ENCODE peak calls at places on chromosome 18, in eight cellular contexts. One of them, this sample, is unnamed.

GRCh38 chr18:9531791-9532410 is 56.6 kb downstream of the RALBP1 start:
- DNase-seq in H1: no peak
- DNase-seq in IMR-90: peak; percentile 33
- DNase-seq in HCT116: no peak
- DNase-seq in hepatocyte: no peak
- DNase-seq in astrocyte: peak; percentile 26
- DNase-seq in GM23338: no peak
- DNase-seq in fibroblast of lung: no peak
- DNase-seq in this sample: peak; percentile 37

GRCh38 chr18:49048361-49048760 is 97.6 kb upstream of the SMAD7 start:
- DNase-seq in HCT116: no peak
- DNase-seq in GM23338: no peak
- DNase-seq in hepatocyte: no peak
- DNase-seq in fibroblast of lung: no peak
- DNase-seq in H1: no peak
- DNase-seq in astrocyte: peak; percentile 61
- DNase-seq in IMR-90: peak; percentile 96
- DNase-seq in this sample: peak; percentile 86

GRCh38 chr18:3603460-3604259 is 153.7 kb downstream of the TGIF1 start:
- DNase-seq in fibroblast of lung: peak; percentile 99
- DNase-seq in GM23338: peak; percentile 94
- DNase-seq in HCT116: peak; percentile 94
- DNase-seq in hepatocyte: peak; percentile 83
- DNase-seq in astrocyte: peak; percentile 97
- DNase-seq in IMR-90: peak; percentile 99
- DNase-seq in H1: no peak
- DNase-seq in this sample: peak; percentile 98

GRCh38 chr18:61470111-61470673 is 137.0 kb downstream of the CDH20 start:
- DNase-seq in hepatocyte: no peak
- DNase-seq in fibroblast of lung: no peak
- DNase-seq in HCT116: no peak
- DNase-seq in astrocyte: no peak
- DNase-seq in H1: no peak
- DNase-seq in IMR-90: no peak
- DNase-seq in GM23338: no peak
- DNase-seq in this sample: no peak

GRCh38 chr18:13191779-13192178 is 26.8 kb upstream of the LDLRAD4 start:
- DNase-seq in H1: no peak
- DNase-seq in hepatocyte: peak; percentile 47
- DNase-seq in astrocyte: no peak
- DNase-seq in GM23338: peak; percentile 39
- DNase-seq in IMR-90: no peak
- DNase-seq in HCT116: no peak
- DNase-seq in fibroblast of lung: no peak
- DNase-seq in this sample: no peak

GRCh38 chr18:48236822-48237221 is 172.4 kb downstream of the ZBTB7C start:
- DNase-seq in H1: no peak
- DNase-seq in hepatocyte: no peak
- DNase-seq in astrocyte: no peak
- DNase-seq in GM23338: no peak
- DNase-seq in fibroblast of lung: no peak
- DNase-seq in HCT116: no peak
- DNase-seq in IMR-90: no peak
- DNase-seq in this sample: no peak

GRCh38 chr18:4455113-4455811 is at the start of gene DLGAP1:
- DNase-seq in astrocyte: peak; percentile 53
- DNase-seq in HCT116: no peak
- DNase-seq in IMR-90: no peak
- DNase-seq in GM23338: peak; percentile 87
- DNase-seq in fibroblast of lung: no peak
- DNase-seq in H1: no peak
- DNase-seq in hepatocyte: peak; percentile 84
- DNase-seq in this sample: peak; percentile 19

GRCh38 chr18:33749831-33750230 is 171.8 kb downstream of the ASXL3 start:
- DNase-seq in astrocyte: no peak
- DNase-seq in hepatocyte: no peak
- DNase-seq in H1: no peak
- DNase-seq in fibroblast of lung: no peak
- DNase-seq in HCT116: no peak
- DNase-seq in GM23338: no peak
- DNase-seq in IMR-90: no peak
- DNase-seq in this sample: no peak

GRCh38 chr18:67243799-67244587 is 272.5 kb downstream of the DSEL start:
- DNase-seq in GM23338: no peak
- DNase-seq in H1: no peak
- DNase-seq in HCT116: no peak
- DNase-seq in IMR-90: peak; percentile 16
- DNase-seq in fibroblast of lung: no peak
- DNase-seq in hepatocyte: no peak
- DNase-seq in astrocyte: peak; percentile 5
- DNase-seq in this sample: peak; percentile 38

DNA sequence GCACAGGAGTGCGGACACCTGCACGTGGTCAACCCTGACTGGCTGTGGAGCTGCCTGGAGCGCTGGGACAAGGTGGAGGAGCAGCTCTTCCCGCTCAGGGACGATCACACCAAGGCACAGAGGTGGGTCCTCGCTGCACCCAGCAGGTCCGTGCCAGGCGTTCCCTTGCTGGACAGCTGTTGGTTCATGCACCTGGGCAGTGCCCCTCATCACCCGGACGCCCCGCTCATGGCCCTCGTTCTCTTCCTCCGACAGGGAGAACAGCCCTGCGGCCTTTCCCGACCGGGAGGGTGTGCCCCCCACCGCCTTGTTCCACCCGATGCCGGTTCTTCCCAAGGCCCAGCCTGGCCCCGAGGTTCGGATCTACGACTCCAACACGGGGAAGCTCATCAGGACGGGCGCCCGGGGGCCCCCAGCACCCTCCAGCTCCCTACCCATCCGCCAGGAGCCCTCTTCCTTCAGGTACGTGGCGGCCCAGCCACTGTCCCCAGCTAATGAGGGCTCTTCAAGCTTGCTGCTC is 38.0 kb downstream of the CTDP1 start:
- DNase-seq in hepatocyte: no peak
- DNase-seq in astrocyte: no peak
- DNase-seq in HCT116: no peak
- DNase-seq in fibroblast of lung: no peak
- DNase-seq in H1: no peak
- DNase-seq in IMR-90: no peak
- DNase-seq in GM23338: no peak
- DNase-seq in this sample: no peak
- H4K20me1 ChIP-seq in hepatocyte: no peaks in the 10 kb centered on the region
- H4K20me1 ChIP-seq in astrocyte: peaks cover 5% of the 10 kb centered on the region
- H4K20me1 ChIP-seq in HCT116: no peaks in the 10 kb centered on the region
- H4K20me1 ChIP-seq in fibroblast of lung: no peaks in the 10 kb centered on the region
- H4K20me1 ChIP-seq in H1: peaks cover 11% of the 10 kb centered on the region
- H4K20me1 ChIP-seq in IMR-90: no peaks in the 10 kb centered on the region
- H4K20me1 ChIP-seq in GM23338: no peaks in the 10 kb centered on the region
- H4K20me1 ChIP-seq in this sample: no peaks in the 10 kb centered on the region

DNA sequence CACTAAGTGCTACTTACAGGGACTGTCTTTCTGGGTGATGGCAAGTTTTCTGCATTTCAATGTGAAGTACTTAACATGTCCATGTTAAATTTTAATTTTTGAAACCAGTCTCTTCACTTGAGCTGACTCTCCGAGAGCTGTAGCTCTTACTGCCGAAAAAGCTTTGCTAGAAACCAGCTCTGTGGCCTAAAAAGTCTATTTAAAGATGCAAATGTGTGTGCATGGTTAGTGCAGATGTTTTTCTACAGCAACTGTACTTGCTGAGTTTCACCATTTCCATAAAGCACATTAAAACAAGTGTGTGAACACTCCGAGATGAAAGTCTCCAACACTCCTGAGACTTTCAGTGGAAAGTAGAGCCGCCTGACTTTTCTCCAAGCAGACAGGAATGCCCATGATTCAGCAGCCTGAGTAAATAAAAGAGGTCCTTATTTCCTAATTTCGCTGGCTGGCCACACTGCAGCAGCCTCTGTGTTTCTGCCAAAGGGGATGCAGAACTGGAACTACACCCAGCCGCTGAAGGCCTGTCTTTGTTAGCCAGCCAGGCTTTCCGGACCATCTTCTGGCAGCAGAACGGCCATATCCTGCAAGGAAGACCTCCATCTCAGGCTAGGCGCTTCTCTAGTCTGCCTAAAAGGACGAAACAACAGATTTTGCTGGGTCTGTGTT is 121.2 kb downstream of the ZNF521 start:
- DNase-seq in IMR-90: peak; percentile 90
- DNase-seq in HCT116: no peak
- DNase-seq in hepatocyte: peak; percentile 39
- DNase-seq in fibroblast of lung: peak; percentile 95
- DNase-seq in H1: no peak
- DNase-seq in astrocyte: peak; percentile 85
- DNase-seq in GM23338: no peak
- DNase-seq in this sample: peak; percentile 95
- H3K4me2 ChIP-seq in IMR-90: peak overlapping the region; percentile 76
- H3K4me2 ChIP-seq in HCT116: no peak overlapping the region
- H3K4me2 ChIP-seq in hepatocyte: no peak overlapping the region
- H3K4me2 ChIP-seq in fibroblast of lung: peak overlapping the region; percentile 86
- H3K4me2 ChIP-seq in H1: no peak overlapping the region
- H3K4me2 ChIP-seq in astrocyte: peak overlapping the region; percentile 78
- H3K4me2 ChIP-seq in GM23338: no peak overlapping the region
- H3K4me2 ChIP-seq in this sample: peak overlapping the region; percentile 95

GRCh38 chr18:76414936-76415621 is 80.0 kb downstream of the ZNF516 start:
- DNase-seq in fibroblast of lung: no peak
- DNase-seq in astrocyte: no peak
- DNase-seq in H1: peak; percentile 22
- DNase-seq in IMR-90: no peak
- DNase-seq in GM23338: no peak
- DNase-seq in HCT116: no peak
- DNase-seq in hepatocyte: no peak
- DNase-seq in this sample: no peak
- H4K20me1 ChIP-seq in fibroblast of lung: no peaks in the 10 kb centered on the region
- H4K20me1 ChIP-seq in astrocyte: peaks cover 88% of the 10 kb centered on the region
- H4K20me1 ChIP-seq in H1: peaks cover 6% of the 10 kb centered on the region
- H4K20me1 ChIP-seq in IMR-90: peaks cover 79% of the 10 kb centered on the region
- H4K20me1 ChIP-seq in GM23338: peaks cover 7% of the 10 kb centered on the region
- H4K20me1 ChIP-seq in HCT116: no peaks in the 10 kb centered on the region
- H4K20me1 ChIP-seq in hepatocyte: peaks cover 60% of the 10 kb centered on the region
- H4K20me1 ChIP-seq in this sample: no peaks in the 10 kb centered on the region

GRCh38 chr18:50607374-50607933 is 47.6 kb downstream of the MAPK4 start:
- DNase-seq in fibroblast of lung: no peak
- DNase-seq in H1: no peak
- DNase-seq in HCT116: no peak
- DNase-seq in astrocyte: no peak
- DNase-seq in hepatocyte: no peak
- DNase-seq in IMR-90: no peak
- DNase-seq in GM23338: no peak
- DNase-seq in this sample: no peak

GRCh38 chr18:50606609-50607008 is 46.7 kb downstream of the MAPK4 start:
- DNase-seq in HCT116: no peak
- DNase-seq in IMR-90: no peak
- DNase-seq in fibroblast of lung: no peak
- DNase-seq in hepatocyte: no peak
- DNase-seq in GM23338: no peak
- DNase-seq in astrocyte: no peak
- DNase-seq in H1: no peak
- DNase-seq in this sample: no peak

DNA sequence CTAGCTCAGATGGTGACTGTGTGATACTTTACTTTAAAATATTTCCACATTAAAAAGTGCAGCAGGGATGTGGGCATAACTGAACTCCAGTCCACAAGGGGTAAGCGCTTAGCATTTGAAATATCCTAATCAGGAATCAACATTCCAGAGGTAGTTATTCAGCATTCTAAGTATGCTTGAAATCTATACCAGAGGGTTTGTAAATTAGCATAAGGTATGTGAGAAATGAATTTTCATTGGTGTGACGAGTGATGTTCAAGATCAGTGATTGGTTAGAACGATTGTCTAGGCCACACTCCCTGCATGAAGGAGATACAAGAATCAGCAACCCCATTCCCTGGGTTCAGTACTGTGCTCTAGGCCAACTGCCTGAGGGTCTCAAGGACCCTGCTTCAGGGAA is 42.6 kb downstream of the MAPK4 start:
- DNase-seq in astrocyte: peak; percentile 3
- DNase-seq in HCT116: no peak
- DNase-seq in GM23338: peak; percentile 19
- DNase-seq in fibroblast of lung: no peak
- DNase-seq in H1: no peak
- DNase-seq in hepatocyte: no peak
- DNase-seq in IMR-90: no peak
- DNase-seq in this sample: no peak
- H3K4me2 ChIP-seq in astrocyte: peak overlapping the region; percentile 44
- H3K4me2 ChIP-seq in HCT116: no peak overlapping the region
- H3K4me2 ChIP-seq in GM23338: no peak overlapping the region
- H3K4me2 ChIP-seq in fibroblast of lung: no peak overlapping the region
- H3K4me2 ChIP-seq in H1: no peak overlapping the region
- H3K4me2 ChIP-seq in hepatocyte: no peak overlapping the region
- H3K4me2 ChIP-seq in IMR-90: no peak overlapping the region
- H3K4me2 ChIP-seq in this sample: no peak overlapping the region

GRCh38 chr18:23177433-23178072 is 42.3 kb downstream of the CABLES1 start:
- DNase-seq in hepatocyte: no peak
- DNase-seq in HCT116: no peak
- DNase-seq in fibroblast of lung: no peak
- DNase-seq in H1: no peak
- DNase-seq in IMR-90: no peak
- DNase-seq in astrocyte: no peak
- DNase-seq in GM23338: no peak
- DNase-seq in this sample: no peak

GRCh38 chr18:23178661-23179081 is 43.4 kb downstream of the CABLES1 start:
- DNase-seq in IMR-90: no peak
- DNase-seq in fibroblast of lung: no peak
- DNase-seq in GM23338: no peak
- DNase-seq in H1: no peak
- DNase-seq in hepatocyte: no peak
- DNase-seq in HCT116: no peak
- DNase-seq in astrocyte: no peak
- DNase-seq in this sample: no peak

GRCh38 chr18:23178201-23178600 is 42.9 kb downstream of the CABLES1 start:
- DNase-seq in GM23338: no peak
- DNase-seq in HCT116: no peak
- DNase-seq in fibroblast of lung: no peak
- DNase-seq in astrocyte: no peak
- DNase-seq in H1: no peak
- DNase-seq in hepatocyte: no peak
- DNase-seq in IMR-90: no peak
- DNase-seq in this sample: no peak

GRCh38 chr18:23181547-23181946 is 46.3 kb downstream of the CABLES1 start:
- DNase-seq in hepatocyte: no peak
- DNase-seq in H1: no peak
- DNase-seq in HCT116: no peak
- DNase-seq in GM23338: no peak
- DNase-seq in fibroblast of lung: no peak
- DNase-seq in astrocyte: no peak
- DNase-seq in IMR-90: no peak
- DNase-seq in this sample: no peak

DNA sequence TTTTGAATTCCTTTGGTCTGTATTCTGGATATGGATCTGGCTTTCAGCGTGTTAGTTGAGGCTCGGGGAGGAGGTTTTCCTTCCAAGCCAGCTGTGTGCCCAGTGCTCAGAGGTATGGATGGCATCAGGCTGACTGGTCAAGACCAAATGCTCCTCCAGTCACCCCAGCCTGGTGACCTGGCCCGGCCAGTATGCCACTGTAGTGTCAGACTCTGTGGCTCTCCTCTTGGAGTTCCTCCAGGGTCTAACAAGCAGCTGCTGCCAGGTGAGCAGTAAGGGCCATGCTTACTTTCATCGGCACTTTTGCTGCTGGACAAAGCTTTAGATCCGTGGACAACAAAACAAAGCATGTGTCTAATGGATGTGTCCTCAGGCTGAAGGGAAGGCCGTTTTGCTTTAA is 44.1 kb downstream of the CABLES1 start:
- DNase-seq in hepatocyte: no peak
- DNase-seq in astrocyte: no peak
- DNase-seq in H1: no peak
- DNase-seq in HCT116: no peak
- DNase-seq in fibroblast of lung: no peak
- DNase-seq in GM23338: no peak
- DNase-seq in IMR-90: no peak
- DNase-seq in this sample: no peak
- H4K20me1 ChIP-seq in hepatocyte: no peaks in the 10 kb centered on the region
- H4K20me1 ChIP-seq in astrocyte: no peaks in the 10 kb centered on the region
- H4K20me1 ChIP-seq in H1: peaks cover 5% of the 10 kb centered on the region
- H4K20me1 ChIP-seq in HCT116: no peaks in the 10 kb centered on the region
- H4K20me1 ChIP-seq in fibroblast of lung: no peaks in the 10 kb centered on the region
- H4K20me1 ChIP-seq in GM23338: no peaks in the 10 kb centered on the region
- H4K20me1 ChIP-seq in IMR-90: peaks cover 50% of the 10 kb centered on the region
- H4K20me1 ChIP-seq in this sample: no peaks in the 10 kb centered on the region